ENCODE peak calls at places on chromosomes 3 and 15, in ten cellular contexts. G is cardiac fibroblast, E is RWPE1, A is colonic mucosa, O is B cell, Z is nephron progenitor cell, C is SK-N-SH, N is left ventricle myocardium inferior, Q is sigmoid colon, U is cardiac muscle cell. S is an unnamed sample.

GRCh38 chr3:114418724-114419543 is 125.1 kb downstream of the TIGIT start:
- DNase-seq in G (peak), E (peak), A (no peak), O (peak), Z (peak), C (peak), N (no peak), Q (no peak), U (peak), S (no peak)

GRCh38 chr3:59192473-59192872 is 142.6 kb upstream of the CFAP20DC start:
- DNase-seq in G (peak), E (peak), A (no peak), O (no peak), Z (no peak), C (no peak), N (no peak), Q (no peak), U (peak), S (no peak)

GRCh38 chr3:43004282-43004681 is 25.2 kb downstream of the GASK1A start:
- DNase-seq in G (peak), E (peak), A (no peak), O (no peak), Z (no peak), C (no peak), N (no peak), Q (no peak), U (peak), S (no peak)

GRCh38 chr3:194840661-194841514 is 155.2 kb downstream of the FAM43A start:
- DNase-seq in G (peak), E (no peak), A (no peak), O (no peak), Z (no peak), C (peak), N (no peak), Q (no peak), U (peak), S (no peak)

GRCh38 chr3:132395126-132395525 is 22.2 kb upstream of the DNAJC13 start:
- DNase-seq in G (no peak), E (no peak), A (no peak), O (no peak), Z (no peak), C (no peak), N (no peak), Q (no peak), U (peak), S (no peak)

GRCh38 chr3:128551872-128552271 is 58.9 kb upstream of the GATA2 start:
- DNase-seq in G (no peak), E (no peak), A (no peak), O (no peak), Z (no peak), C (no peak), N (no peak), Q (no peak), U (no peak), S (no peak)

GRCh38 chr3:14548321-14548729 is 8.2 kb upstream of the GRIP2 start:
- DNase-seq in G (peak), E (peak), A (peak), O (peak), Z (peak), C (peak), N (peak), Q (peak), U (peak), S (peak)

GRCh38 chr15:25710184-25710583 is 152.9 kb downstream of the ATP10A start:
- DNase-seq in G (peak), E (no peak), A (no peak), O (peak), Z (peak), C (peak), N (peak), Q (peak), U (peak), S (peak)

DNA sequence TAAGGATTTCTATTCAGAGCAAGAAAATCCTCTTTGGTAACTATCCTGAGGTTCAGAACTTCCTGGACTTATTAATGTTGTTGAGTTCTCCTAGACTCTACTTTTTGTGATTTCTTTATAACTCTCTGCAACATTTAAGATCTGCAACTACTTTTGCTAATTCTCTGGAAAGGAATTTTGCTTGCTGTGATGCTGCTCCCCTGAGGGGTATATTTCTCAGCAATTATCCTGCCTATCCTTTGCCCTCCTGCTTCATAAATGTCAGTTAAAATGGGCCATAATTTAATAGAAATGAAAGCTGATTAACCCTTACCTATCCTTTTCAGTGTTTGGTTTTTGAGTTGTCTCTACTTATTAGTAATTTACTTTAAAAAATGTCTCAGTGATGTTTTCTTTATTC is 377.3 kb upstream of the LRRC3B start:
- DNase-seq in G (no peak), E (no peak), A (no peak), O (no peak), Z (no peak), C (no peak), N (no peak), Q (no peak), U (no peak), S (no peak)
- TF ChIP-seq CTCF in G (no peak), E (no peak), A (no peak), O (no peak), Z (no peak), C (no peak), N (no peak), Q (no peak), U (no peak), S (no peak)

DNA sequence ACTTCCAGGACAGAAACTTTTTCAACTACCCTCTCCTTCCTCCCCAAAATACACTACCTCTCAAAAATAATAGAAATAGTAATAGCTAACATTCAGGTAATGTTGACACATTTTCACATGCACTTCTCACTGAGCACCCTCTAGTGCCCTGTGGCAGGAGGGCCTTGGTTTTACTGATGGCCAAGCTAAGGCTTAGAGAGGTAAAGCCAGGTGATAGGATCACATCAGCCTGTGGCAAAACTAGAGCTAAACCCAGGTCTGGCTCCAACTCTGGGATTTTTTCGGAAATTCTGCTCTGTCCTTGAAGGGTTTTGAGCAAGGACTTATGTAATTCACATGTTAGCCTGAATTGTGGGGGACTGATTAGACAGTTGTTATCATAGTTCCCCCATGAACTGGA is 922 bp upstream of the TAMM41 start:
- DNase-seq in G (no peak), E (no peak), A (no peak), O (peak), Z (no peak), C (no peak), N (no peak), Q (no peak), U (no peak), S (peak)
- TF ChIP-seq CTCF in G (no peak), E (no peak), A (no peak), O (no peak), Z (no peak), C (no peak), N (no peak), Q (no peak), U (no peak), S (peak)

GRCh38 chr3:147940846-147941245 is 531.7 kb downstream of the ZIC1 start:
- DNase-seq in G (no peak), E (no peak), A (no peak), O (no peak), Z (no peak), C (no peak), N (no peak), Q (no peak), U (no peak), S (no peak)

GRCh38 chr3:147937891-147938290 is 528.7 kb downstream of the ZIC1 start:
- DNase-seq in G (no peak), E (no peak), A (no peak), O (no peak), Z (no peak), C (no peak), N (no peak), Q (no peak), U (no peak), S (no peak)

GRCh38 chr3:147941984-147942383 is 532.8 kb downstream of the ZIC1 start:
- DNase-seq in G (no peak), E (no peak), A (no peak), O (no peak), Z (no peak), C (no peak), N (no peak), Q (no peak), U (no peak), S (no peak)

GRCh38 chr3:147939425-147940196 is 530.4 kb downstream of the ZIC1 start:
- DNase-seq in G (no peak), E (no peak), A (no peak), O (no peak), Z (peak), C (no peak), N (no peak), Q (no peak), U (no peak), S (no peak)

GRCh38 chr3:147940400-147940799 is 531.2 kb downstream of the ZIC1 start:
- DNase-seq in G (no peak), E (no peak), A (no peak), O (no peak), Z (no peak), C (no peak), N (no peak), Q (no peak), U (peak), S (no peak)
- TF ChIP-seq CTCF in G (no peak), E (no peak), A (no peak), O (no peak), Z (no peak), C (no peak), N (no peak), Q (no peak), U (no peak), S (no peak)

GRCh38 chr3:38480930-38481329 is 15.2 kb upstream of the EXOG start:
- DNase-seq in G (no peak), E (no peak), A (no peak), O (no peak), Z (no peak), C (no peak), N (no peak), Q (no peak), U (no peak), S (no peak)

GRCh38 chr3:38479431-38480092 is 16.6 kb upstream of the EXOG start:
- DNase-seq in G (peak), E (peak), A (peak), O (peak), Z (peak), C (peak), N (peak), Q (peak), U (peak), S (peak)

GRCh38 chr3:38478901-38479300 is 17.2 kb upstream of the EXOG start:
- DNase-seq in G (no peak), E (no peak), A (no peak), O (no peak), Z (no peak), C (no peak), N (no peak), Q (no peak), U (no peak), S (no peak)

GRCh38 chr3:38477839-38478450 is 18.2 kb upstream of the EXOG start:
- DNase-seq in G (no peak), E (no peak), A (no peak), O (no peak), Z (no peak), C (no peak), N (no peak), Q (no peak), U (no peak), S (no peak)

GRCh38 chr3:38480093-38480445 is 16.1 kb upstream of the EXOG start:
- DNase-seq in G (no peak), E (no peak), A (no peak), O (no peak), Z (no peak), C (no peak), N (no peak), Q (no peak), U (no peak), S (no peak)
- TF ChIP-seq CTCF in G (no peak), E (peak), A (no peak), O (no peak), Z (no peak), C (no peak), N (no peak), Q (no peak), U (no peak), S (no peak)

S was measured in WERI-Rb-1.